ENCODE peak calls at places on chromosomes 16 and 17, in six cellular contexts. S, P, G, I, K and F are unnamed samples.
A peak's percentile ranks its signal among the peaks of the same experiment; 100 is the strongest.

GRCh38 chr17:81097134-81097942 is 62.4 kb downstream of the BAIAP2 start:
- DNase-seq in K (no peak), I (peak; percentile 38), G (peak; percentile 88), S (peak; percentile 67), P (peak; percentile 65), F (peak; percentile 72)

GRCh38 chr17:40322417-40323315 is 13.7 kb downstream of the RARA start:
- DNase-seq in G (peak; percentile 79), P (peak; percentile 55), I (no peak), K (peak; percentile 88), S (no peak), F (peak; percentile 66)

GRCh38 chr17:29962656-29963055 is 21.2 kb downstream of the EFCAB5 start:
- DNase-seq in I (no peak), S (no peak), K (no peak), P (no peak), G (no peak), F (no peak)

GRCh38 chr16:10312784-10313724 is 72.8 kb upstream of the ATF7IP2 start:
- DNase-seq in G (no peak), S (no peak), I (no peak), P (peak; percentile 78), K (peak; percentile 80), F (no peak)

GRCh38 chr16:68194263-68194662 is 41.7 kb downstream of the ESRP2 start:
- DNase-seq in I (no peak), K (no peak), S (no peak), G (no peak), P (no peak), F (no peak)

GRCh38 chr17:1996243-1997145 is 28.6 kb downstream of the RTN4RL1 start:
- DNase-seq in K (no peak), P (no peak), S (no peak), I (no peak), G (no peak), F (no peak)

GRCh38 chr16:87764600-87765472 is 950 bp downstream of the KLHDC4 start:
- DNase-seq in S (no peak), P (no peak), G (no peak), I (no peak), K (no peak), F (no peak)

GRCh38 chr16:83118365-83118764 is 491.6 kb downstream of the CDH13 start:
- DNase-seq in G (no peak), P (no peak), S (no peak), K (no peak), I (no peak), F (no peak)

GRCh38 chr17:78766225-78766624 is 15.8 kb downstream of the CYTH1 start:
- DNase-seq in I (no peak), K (no peak), S (no peak), P (no peak), G (no peak), F (no peak)

GRCh38 chr16:13307861-13308260 is 406.5 kb downstream of the SHISA9 start:
- DNase-seq in K (no peak), S (no peak), G (no peak), P (no peak), I (no peak), F (no peak)

GRCh38 chr16:77974883-77975282 is 47.5 kb upstream of the CLEC3A start:
- DNase-seq in G (peak; percentile 18), S (peak; percentile 31), I (no peak), K (no peak), P (no peak), F (peak; percentile 68)

GRCh38 chr17:588519-588918 is 126.1 kb downstream of the VPS53 start:
- DNase-seq in P (no peak), K (no peak), I (no peak), G (no peak), S (no peak), F (no peak)

GRCh38 chr17:31726980-31727427 is 132.0 kb downstream of the COPRS start:
- DNase-seq in S (no peak), I (no peak), P (no peak), K (no peak), G (no peak), F (no peak)

GRCh38 chr17:49581645-49581992 is 5.9 kb downstream of the NXPH3 start:
- DNase-seq in S (no peak), I (no peak), K (no peak), G (no peak), P (no peak), F (no peak)

GRCh38 chr17:82320956-82321927 is 3.8 kb upstream of the CD7 start:
- DNase-seq in S (peak; percentile 73), I (no peak), K (no peak), P (no peak), G (peak; percentile 87), F (peak; percentile 74)

GRCh38 chr17:16512011-16512410 is 20.0 kb upstream of the LRRC75A start:
- DNase-seq in P (no peak), G (no peak), K (no peak), I (no peak), S (no peak), F (peak; percentile 55)

GRCh38 chr17:47693667-47694017 is 319 bp upstream of the TBKBP1 start:
- DNase-seq in I (no peak), P (no peak), S (no peak), G (no peak), K (no peak), F (no peak)

GRCh38 chr17:47694818-47695663 is 1.1 kb downstream of the TBKBP1 start:
- DNase-seq in K (no peak), S (no peak), I (no peak), P (no peak), G (peak; percentile 68), F (peak; percentile 71)

GRCh38 chr17:47692895-47693666 is 880 bp upstream of the TBKBP1 start:
- DNase-seq in S (no peak), G (no peak), I (no peak), K (no peak), P (no peak), F (peak; percentile 43)

GRCh38 chr17:47695664-47696376 is 1.9 kb downstream of the TBKBP1 start:
- DNase-seq in G (no peak), K (no peak), P (no peak), S (peak; percentile 51), I (no peak), F (no peak)

DNA sequence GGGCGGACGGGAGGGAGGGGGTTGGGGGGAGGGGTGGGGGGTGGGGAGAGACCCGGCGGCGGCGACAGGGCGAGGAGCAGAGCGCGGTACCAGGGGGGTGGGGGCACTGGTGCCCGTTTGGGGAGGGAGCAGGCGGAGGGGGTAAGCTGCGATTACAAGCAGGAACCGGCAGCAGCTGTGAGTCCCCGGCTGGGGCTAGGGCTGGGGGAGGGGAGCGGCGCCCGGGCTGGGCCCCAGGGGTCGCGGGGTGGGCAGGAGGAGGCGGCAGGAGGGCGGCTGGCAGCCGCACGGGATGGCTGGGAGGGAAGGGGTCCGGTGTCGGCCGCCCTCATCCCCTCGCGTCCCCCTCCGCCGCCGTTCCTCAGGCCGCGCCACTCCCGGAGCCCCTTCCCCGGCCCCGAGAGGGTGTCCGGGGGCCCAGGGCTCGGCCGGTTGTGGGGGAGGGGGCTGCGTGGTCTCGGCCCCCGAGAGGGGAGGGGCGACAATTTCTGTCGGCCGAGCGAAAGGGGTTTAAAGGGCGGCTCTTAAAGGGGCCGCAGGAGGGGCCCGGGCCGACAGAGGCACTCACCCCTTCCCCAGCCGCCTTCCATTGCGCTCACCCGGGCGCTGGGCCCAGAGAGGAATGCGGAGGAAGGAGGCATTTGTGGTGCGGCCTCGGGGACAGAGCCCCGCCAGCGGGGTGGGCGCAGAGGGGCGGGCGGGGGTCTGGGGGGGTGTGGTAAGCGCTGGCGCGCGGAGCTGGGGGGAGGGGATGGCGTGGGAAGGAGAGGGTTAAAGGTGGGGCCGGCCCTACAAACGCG is at the start of gene TBKBP1:
- DNase-seq in P (peak; percentile 41), I (peak; percentile 63), G (peak; percentile 89), K (no peak), S (peak; percentile 85), F (peak; percentile 92)
- TF ChIP-seq CREB1 in P (no peak), I (no peak), G (no peak), K (no peak), S (no peak), F (peak; percentile 20)

DNA sequence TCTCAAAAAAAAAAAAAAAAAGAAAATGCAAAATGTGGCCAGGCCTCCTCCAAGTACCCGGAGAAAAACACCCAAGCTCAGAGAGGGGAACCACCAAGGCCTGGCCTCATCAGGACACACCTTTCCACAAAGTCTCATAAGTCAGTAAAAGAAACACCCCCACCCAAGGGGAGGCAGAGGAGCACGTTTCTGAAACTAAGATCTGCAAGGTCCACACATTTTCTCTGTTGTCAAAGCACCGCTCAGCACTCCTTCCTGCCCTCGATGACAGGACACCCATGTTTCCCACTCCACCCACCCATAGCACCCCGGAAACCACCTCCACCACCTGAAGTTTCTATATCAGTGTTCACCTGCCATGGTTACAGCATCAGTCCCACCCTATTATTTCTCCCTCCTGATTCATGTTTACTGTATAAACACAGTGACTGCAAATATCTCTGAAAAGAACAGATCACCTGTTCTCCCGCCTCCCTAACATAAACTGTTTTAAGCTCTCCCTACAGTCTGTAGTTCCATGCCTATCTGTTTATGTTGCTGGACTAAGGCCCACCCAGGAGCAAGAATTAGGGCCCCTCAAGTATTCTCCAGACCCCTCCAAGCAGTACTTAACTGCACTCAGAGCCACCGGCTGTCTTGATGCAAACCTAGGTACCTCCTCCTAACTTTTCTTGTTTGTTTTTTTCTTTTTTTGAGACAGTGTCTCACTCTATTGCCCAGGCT is 2.0 kb downstream of the CORO7 start:
- DNase-seq in G (peak; percentile 8), P (no peak), K (peak; percentile 98), S (no peak), I (no peak), F (no peak)
- TF ChIP-seq CREB1 in G (no peak), P (no peak), K (peak; percentile 51), S (no peak), I (no peak), F (no peak)

DNA sequence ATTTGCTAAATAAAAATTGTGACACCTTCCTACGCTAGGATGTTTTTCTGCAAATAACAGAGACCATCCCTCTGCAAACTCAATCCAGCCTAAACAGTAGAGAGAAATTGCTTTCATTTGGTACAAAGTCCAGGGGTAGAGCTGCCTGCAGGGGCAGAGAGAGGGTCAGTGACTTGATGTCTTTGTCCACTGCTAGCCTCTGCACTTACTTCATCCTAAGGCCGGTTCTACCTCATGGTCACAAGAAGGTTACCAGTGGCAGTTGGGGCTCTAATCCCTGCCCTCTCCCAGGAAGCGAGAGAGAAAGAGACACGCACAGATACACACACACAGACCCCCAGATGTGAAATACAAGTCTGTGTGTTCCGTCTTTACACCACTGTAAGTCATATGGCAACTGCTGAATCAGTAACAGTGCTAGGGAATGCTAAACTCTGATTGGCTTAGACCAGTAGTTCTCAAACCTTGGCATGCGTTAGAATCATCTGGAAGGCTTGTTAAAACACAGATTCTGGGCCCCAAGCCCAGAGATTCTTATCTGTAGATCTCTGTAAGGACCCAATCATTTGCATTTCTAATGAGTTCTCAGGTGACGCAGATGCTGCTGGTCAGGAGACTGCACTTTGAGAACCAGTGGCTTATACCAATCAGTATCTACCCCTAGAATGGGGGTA is 13.1 kb upstream of the LPCAT2 start:
- DNase-seq in K (no peak), G (no peak), P (peak; percentile 65), S (no peak), I (no peak), F (peak; percentile 43)
- TF ChIP-seq CREB1 in K (no peak), G (no peak), P (no peak), S (no peak), I (no peak), F (no peak)

DNA sequence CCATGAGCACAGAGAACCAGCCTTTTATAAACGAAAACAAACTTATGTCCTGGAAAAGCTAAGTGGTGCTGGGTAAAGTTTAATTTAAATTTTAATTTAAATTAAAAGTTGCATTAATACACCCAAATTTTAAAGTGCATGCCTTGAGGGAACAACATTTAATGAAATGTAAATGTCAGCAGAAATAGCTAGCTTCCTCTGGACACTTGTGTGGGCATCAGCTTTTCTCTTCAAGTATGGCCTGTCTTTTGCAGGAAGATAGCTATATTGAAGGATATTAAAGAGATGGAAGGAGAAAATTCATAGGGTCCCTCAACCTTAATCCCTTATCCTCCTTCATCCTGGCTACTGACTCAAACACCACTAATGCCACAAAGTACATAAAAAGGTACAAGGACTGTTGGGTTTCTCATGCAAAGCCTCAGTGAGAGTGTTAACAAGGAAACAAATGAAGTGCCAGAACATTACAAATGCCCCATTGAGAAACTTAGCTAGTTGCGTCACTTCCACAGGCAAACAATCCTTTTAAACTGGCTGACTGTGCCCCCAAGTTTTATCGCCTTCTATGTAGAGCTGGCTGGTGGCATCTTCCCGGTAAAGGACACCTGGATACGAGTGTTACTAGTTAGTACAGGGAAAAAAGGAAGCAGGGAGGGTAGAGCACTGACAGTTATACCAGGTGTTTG is 14.1 kb downstream of the PHF12 start:
- DNase-seq in P (peak; percentile 85), K (no peak), G (no peak), I (no peak), S (no peak), F (peak; percentile 22)
- TF ChIP-seq CREB1 in P (no peak), K (no peak), G (no peak), I (no peak), S (no peak), F (no peak)